ENCODE peak calls at places on chromosomes 16 and 17, in five cellular contexts. I is GM12878, L is ovary, Q is body of pancreas, S is lower leg skin. Y is an unnamed sample.

GRCh38 chr17:57541472-57542394 is 203.4 kb downstream of the CCDC182 start:
- DNase-seq in I (no peak), L (no peak), Q (no peak), S (peak; percentile 26), Y (no peak)

GRCh38 chr16:11391576-11391975 is 46.3 kb downstream of the RMI2 start:
- DNase-seq in I (no peak), L (no peak), Q (peak; percentile 89), S (no peak), Y (peak; percentile 96)

GRCh38 chr16:77344306-77344705 is 90.5 kb downstream of the ADAMTS18 start:
- DNase-seq in I (no peak), L (peak; percentile 22), Q (no peak), S (no peak), Y (no peak)

GRCh38 chr16:9139965-9140364 is 48.5 kb downstream of the HAPSTR1 start:
- DNase-seq in I (no peak), L (no peak), Q (no peak), S (no peak), Y (no peak)

GRCh38 chr16:50301626-50302471 is 35.5 kb downstream of the ADCY7 start:
- DNase-seq in I (no peak), L (peak; percentile 20), Q (no peak), S (no peak), Y (peak; percentile 58)

GRCh38 chr16:80123189-80123588 is 417.6 kb upstream of the DYNLRB2 start:
- DNase-seq in I (no peak), L (no peak), Q (no peak), S (no peak), Y (no peak)

GRCh38 chr17:48484256-48484655 is 46.6 kb downstream of the HOXB1 start:
- DNase-seq in I (no peak), L (no peak), Q (no peak), S (no peak), Y (no peak)

GRCh38 chr17:3474212-3474611 is 1.6 kb upstream of the ASPA start:
- DNase-seq in I (no peak), L (no peak), Q (no peak), S (no peak), Y (no peak)

GRCh38 chr17:8123695-8124349 is at the start of gene HES7:
- DNase-seq in I (no peak), L (peak; percentile 56), Q (no peak), S (no peak), Y (peak; percentile 36)

GRCh38 chr16:189604-190186 is 9.4 kb downstream of the HBQ1 start:
- DNase-seq in I (no peak), L (no peak), Q (no peak), S (no peak), Y (no peak)

GRCh38 chr16:31568577-31569359 is 41.1 kb downstream of the AHSP start:
- DNase-seq in I (no peak), L (no peak), Q (peak; percentile 15), S (no peak), Y (no peak)

GRCh38 chr16:75172578-75172977 is 24.3 kb downstream of the ZFP1 start:
- DNase-seq in I (no peak), L (no peak), Q (no peak), S (no peak), Y (no peak)

GRCh38 chr17:79667121-79667715 is 56.4 kb upstream of the RBFOX3 start:
- DNase-seq in I (no peak), L (no peak), Q (no peak), S (no peak), Y (no peak)

GRCh38 chr16:83315271-83315670 is 492.5 kb upstream of the HSBP1 start:
- DNase-seq in I (no peak), L (no peak), Q (no peak), S (no peak), Y (no peak)

GRCh38 chr17:78697122-78697845 is 84.8 kb downstream of the CYTH1 start:
- DNase-seq in I (no peak), L (no peak), Q (no peak), S (no peak), Y (no peak)

GRCh38 chr17:17919169-17920107 is 52.8 kb downstream of the TOM1L2 start:
- DNase-seq in I (peak; percentile 39), L (peak; percentile 68), Q (peak; percentile 81), S (peak; percentile 73), Y (peak; percentile 87)

GRCh38 chr17:31269597-31269996 is 27.4 kb downstream of the OMG start:
- DNase-seq in I (no peak), L (no peak), Q (peak; percentile 3), S (no peak), Y (peak; percentile 63)

GRCh38 chr16:68427649-68428303 is 20.5 kb downstream of the SMPD3 start:
- DNase-seq in I (no peak), L (no peak), Q (no peak), S (no peak), Y (no peak)

GRCh38 chr17:4156750-4157381 is 13.9 kb downstream of the CYB5D2 start:
- DNase-seq in I (no peak), L (no peak), Q (no peak), S (no peak), Y (peak; percentile 81)

GRCh38 chr16:85316321-85316919 is 204.1 kb upstream of the CIBAR2 start:
- DNase-seq in I (no peak), L (peak; percentile 46), Q (peak; percentile 82), S (no peak), Y (peak; percentile 67)

GRCh38 chr17:67995568-67996191 is 589 bp downstream of the C17orf58 start:
- DNase-seq in I (no peak), L (peak; percentile 47), Q (no peak), S (no peak), Y (no peak)

GRCh38 chr17:16922386-16923096 is 49.4 kb downstream of the TNFRSF13B start:
- DNase-seq in I (no peak), L (no peak), Q (no peak), S (no peak), Y (no peak)

GRCh38 chr16:88651276-88651988 is 579 bp upstream of the CYBA start:
- DNase-seq in I (peak; percentile 92), L (no peak), Q (peak; percentile 76), S (peak; percentile 40), Y (peak; percentile 92)

GRCh38 chr17:13704333-13704732 is 102.6 kb upstream of the HS3ST3A1 start:
- DNase-seq in I (no peak), L (no peak), Q (no peak), S (no peak), Y (no peak)

GRCh38 chr16:21985524-21985923 is 15.4 kb downstream of the PDZD9 start:
- DNase-seq in I (no peak), L (no peak), Q (no peak), S (no peak), Y (no peak)

GRCh38 chr16:6643083-6643686 is 689.5 kb upstream of the RBFOX1 start:
- DNase-seq in I (peak; percentile 11), L (peak; percentile 18), Q (peak; percentile 57), S (peak; percentile 49), Y (peak; percentile 54)

DNA sequence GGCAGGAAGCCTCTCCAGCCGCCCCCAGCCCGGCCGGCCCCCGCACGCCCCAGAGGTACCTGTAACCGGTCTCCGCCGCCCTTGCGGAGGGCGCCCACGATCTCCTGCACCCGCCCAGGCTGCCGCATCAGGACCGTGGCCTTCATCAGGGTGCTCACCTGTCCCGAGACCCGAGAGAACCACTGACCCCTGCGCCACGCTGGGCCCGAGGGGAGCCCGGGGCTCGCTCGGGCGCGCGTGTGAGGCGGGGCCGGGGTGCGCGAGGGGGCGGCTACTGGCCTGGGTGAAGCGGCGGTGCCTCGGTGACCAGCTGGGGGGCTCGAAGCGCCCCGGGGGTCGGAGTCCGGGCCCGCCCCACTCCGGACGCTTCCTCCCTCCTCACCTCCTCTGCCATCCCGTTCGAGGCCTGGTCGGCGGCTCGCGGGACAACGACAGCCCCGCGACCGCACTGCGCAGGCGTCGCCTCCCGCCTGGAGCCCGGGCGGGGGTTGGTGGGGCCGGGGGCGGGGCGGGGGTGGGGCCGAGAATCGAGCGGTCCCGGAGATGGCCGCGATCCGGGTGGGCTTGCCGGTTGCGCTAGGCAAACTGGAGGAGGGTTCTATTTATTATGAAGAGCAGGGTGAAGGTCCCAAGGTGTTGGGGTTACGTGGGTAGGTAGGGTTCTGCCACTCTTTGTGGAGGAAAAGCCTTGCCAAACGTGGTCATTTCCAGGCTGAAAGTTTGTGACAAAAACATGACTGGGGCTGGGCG is at the start of gene NT5C3B:
- DNase-seq in I (no peak), L (peak; percentile 69), Q (peak; percentile 57), S (no peak), Y (peak; percentile 63)
- TF ChIP-seq POLR2A in I (peak; percentile 86), L (peak; percentile 32), Q (peak; percentile 37), S (no peak), Y (no peak)

GRCh38 chr16:1612320-1613111 is at the start of gene CRAMP1:
- DNase-seq in I (no peak), L (no peak), Q (no peak), S (peak; percentile 20), Y (no peak)

GRCh38 chr16:1613240-1613639 is 1.1 kb downstream of the CRAMP1 start:
- DNase-seq in I (no peak), L (no peak), Q (no peak), S (no peak), Y (no peak)

GRCh38 chr16:1610071-1610840 is 1.6 kb downstream of the IFT140 start:
- DNase-seq in I (peak; percentile 41), L (peak; percentile 94), Q (peak; percentile 92), S (peak; percentile 86), Y (peak; percentile 91)

GRCh38 chr16:1613728-1614225 is 1.6 kb downstream of the CRAMP1 start:
- DNase-seq in I (no peak), L (peak; percentile 45), Q (no peak), S (no peak), Y (no peak)

GRCh38 chr16:1610841-1611653 is 825 bp downstream of the IFT140 start:
- DNase-seq in I (no peak), L (peak; percentile 39), Q (no peak), S (no peak), Y (no peak)
- TF ChIP-seq POLR2A in I (no peak), L (no peak), Q (no peak), S (no peak), Y (no peak)

GRCh38 chr17:56521439-56522141 is 71.9 kb upstream of the NOG start:
- DNase-seq in I (no peak), L (no peak), Q (no peak), S (no peak), Y (no peak)
- TF ChIP-seq POLR2A in I (no peak), L (no peak), Q (no peak), S (no peak), Y (no peak)

GRCh38 chr16:67277999-67278772 is 1.1 kb upstream of the PLEKHG4 start:
- DNase-seq in I (no peak), L (peak; percentile 38), Q (peak; percentile 36), S (no peak), Y (no peak)
- TF ChIP-seq POLR2A in I (no peak), L (no peak), Q (no peak), S (no peak), Y (no peak)